ENCODE peak calls at places on chromosomes 3 and 15, in ten cellular contexts. K is colonic mucosa; H is fibroblast of lung; J is breast epithelium; I is hepatocyte; B is CD8-positive, alpha-beta T cell; V is upper lobe of right lung; E is uterus; S is ovary; A is endodermal cell. L is an unnamed sample.
A peak's percentile ranks its signal among the peaks of the same experiment; 100 is the strongest.

GRCh38 chr3:172367205-172368105 is 80.8 kb downstream of the GHSR start:
- DNase-seq in K (no peak), H (peak; percentile 81), J (no peak), I (no peak), B (no peak), V (no peak), E (no peak), S (no peak), A (no peak), L (no peak)

GRCh38 chr3:184629555-184630160 is 68.1 kb downstream of the EPHB3 start:
- DNase-seq in K (no peak), H (no peak), J (no peak), I (no peak), B (no peak), V (no peak), E (no peak), S (no peak), A (peak; percentile 87), L (no peak)

GRCh38 chr15:45670061-45670460 is 35.2 kb downstream of the SQOR start:
- DNase-seq in K (no peak), H (no peak), J (no peak), I (no peak), B (no peak), V (no peak), E (no peak), S (no peak), A (no peak), L (no peak)

GRCh38 chr3:183769453-183769852 is 55.9 kb downstream of the MAP6D1 start:
- DNase-seq in K (no peak), H (no peak), J (no peak), I (no peak), B (no peak), V (no peak), E (no peak), S (no peak), A (no peak), L (no peak)

GRCh38 chr3:140905557-140905956 is 36.1 kb upstream of the SLC25A36 start:
- DNase-seq in K (no peak), H (no peak), J (no peak), I (no peak), B (no peak), V (no peak), E (no peak), S (no peak), A (no peak), L (no peak)

GRCh38 chr15:65286069-65286703 is 497 bp downstream of the PARP16 start:
- DNase-seq in K (peak; percentile 61), H (peak; percentile 38), J (no peak), I (peak; percentile 63), B (no peak), V (no peak), E (no peak), S (peak; percentile 49), A (peak; percentile 90), L (no peak)

GRCh38 chr3:128170866-128171516 is 17.7 kb downstream of the EEFSEC start:
- DNase-seq in K (peak; percentile 51), H (peak; percentile 71), J (peak; percentile 61), I (peak; percentile 86), B (no peak), V (no peak), E (peak; percentile 73), S (peak; percentile 58), A (peak; percentile 68), L (no peak)

GRCh38 chr3:71863563-71864190 is 78.7 kb upstream of the PROK2 start:
- DNase-seq in K (no peak), H (no peak), J (no peak), I (no peak), B (no peak), V (no peak), E (no peak), S (no peak), A (no peak), L (no peak)

GRCh38 chr3:16055606-16056209 is 118.8 kb upstream of the GALNT15 start:
- DNase-seq in K (no peak), H (peak; percentile 70), J (no peak), I (no peak), B (no peak), V (no peak), E (no peak), S (no peak), A (no peak), L (no peak)

GRCh38 chr3:166177130-166177529 is 339.9 kb upstream of the BCHE start:
- DNase-seq in K (no peak), H (peak; percentile 10), J (no peak), I (no peak), B (no peak), V (no peak), E (no peak), S (no peak), A (peak; percentile 38), L (no peak)

GRCh38 chr3:32442766-32443165 is 51.1 kb downstream of the CMTM7 start:
- DNase-seq in K (no peak), H (peak; percentile 55), J (no peak), I (no peak), B (no peak), V (no peak), E (no peak), S (no peak), A (no peak), L (no peak)

GRCh38 chr3:57065588-57065987 is 5.1 kb downstream of the SPATA12 start:
- DNase-seq in K (no peak), H (peak; percentile 89), J (no peak), I (no peak), B (no peak), V (no peak), E (no peak), S (no peak), A (peak; percentile 68), L (no peak)

GRCh38 chr3:10594915-10595314 is 89.5 kb upstream of the ATP2B2 start:
- DNase-seq in K (peak; percentile 36), H (peak; percentile 66), J (no peak), I (peak; percentile 81), B (no peak), V (no peak), E (no peak), S (no peak), A (peak; percentile 97), L (no peak)

GRCh38 chr3:58068126-58068809 is 60.0 kb downstream of the FLNB start:
- DNase-seq in K (no peak), H (no peak), J (no peak), I (peak; percentile 47), B (no peak), V (no peak), E (no peak), S (no peak), A (no peak), L (no peak)

GRCh38 chr3:151210676-151211381 is 7.8 kb upstream of the GPR171 start:
- DNase-seq in K (peak; percentile 45), H (no peak), J (no peak), I (peak; percentile 43), B (no peak), V (no peak), E (no peak), S (no peak), A (no peak), L (no peak)

GRCh38 chr3:151301787-151302186 is 14.8 kb downstream of the GPR87 start:
- DNase-seq in K (no peak), H (peak; percentile 87), J (no peak), I (no peak), B (no peak), V (no peak), E (no peak), S (no peak), A (no peak), L (no peak)

GRCh38 chr15:53808058-53808703 is 48.7 kb upstream of the WDR72 start:
- DNase-seq in K (no peak), H (no peak), J (no peak), I (no peak), B (no peak), V (no peak), E (no peak), S (no peak), A (no peak), L (no peak)

GRCh38 chr15:74317820-74318375 is 49.5 kb downstream of the CYP11A1 start:
- DNase-seq in K (peak; percentile 49), H (peak; percentile 87), J (no peak), I (peak; percentile 70), B (no peak), V (no peak), E (peak; percentile 87), S (peak; percentile 85), A (no peak), L (no peak)

GRCh38 chr15:74319138-74319460 is 48.3 kb downstream of the CYP11A1 start:
- DNase-seq in K (no peak), H (no peak), J (no peak), I (no peak), B (no peak), V (no peak), E (no peak), S (no peak), A (no peak), L (no peak)

GRCh38 chr15:74318376-74319137 is 48.9 kb downstream of the CYP11A1 start:
- DNase-seq in K (no peak), H (no peak), J (no peak), I (no peak), B (no peak), V (no peak), E (peak; percentile 36), S (no peak), A (no peak), L (no peak)

GRCh38 chr15:74320358-74321247 is 46.8 kb downstream of the CYP11A1 start:
- DNase-seq in K (peak; percentile 57), H (no peak), J (no peak), I (peak; percentile 51), B (no peak), V (no peak), E (peak; percentile 72), S (peak; percentile 53), A (peak; percentile 78), L (no peak)

GRCh38 chr15:74319596-74320357 is 47.7 kb downstream of the CYP11A1 start:
- DNase-seq in K (no peak), H (no peak), J (no peak), I (no peak), B (no peak), V (no peak), E (no peak), S (no peak), A (peak; percentile 91), L (no peak)
- H3K27ac ChIP-seq in K (no peak overlapping the region), H (no peak overlapping the region), J (peak overlapping the region; percentile 88), I (peak overlapping the region; percentile 31), B (no peak overlapping the region), V (no peak overlapping the region), E (peak overlapping the region; percentile 68), S (peak overlapping the region; percentile 54), A (peak overlapping the region; percentile 71), L (peak overlapping the region; percentile 64)

GRCh38 chr3:42051384-42052131 is 39.6 kb upstream of the TRAK1 start:
- DNase-seq in K (no peak), H (peak; percentile 41), J (no peak), I (peak; percentile 28), B (no peak), V (no peak), E (no peak), S (no peak), A (no peak), L (no peak)
- H3K4me1 ChIP-seq in K (peaks cover 6% of the 10 kb centered on the region), H (peaks cover 24% of the 10 kb centered on the region), J (no peaks in the 10 kb centered on the region), I (peaks cover 26% of the 10 kb centered on the region), B (peaks cover 3% of the 10 kb centered on the region), V (peaks cover 18% of the 10 kb centered on the region), E (no peaks in the 10 kb centered on the region), S (peaks cover 7% of the 10 kb centered on the region), A (peaks cover 21% of the 10 kb centered on the region), L (peaks cover 34% of the 10 kb centered on the region)

GRCh38 chr15:85048430-85048829 is 66.8 kb downstream of the PDE8A start:
- DNase-seq in K (no peak), H (peak; percentile 60), J (no peak), I (no peak), B (no peak), V (no peak), E (no peak), S (no peak), A (no peak), L (no peak)
- H3K27ac ChIP-seq in K (no peak overlapping the region), H (peak overlapping the region; percentile 64), J (no peak overlapping the region), I (peak overlapping the region; percentile 77), B (no peak overlapping the region), V (no peak overlapping the region), E (no peak overlapping the region), S (peak overlapping the region; percentile 1), A (no peak overlapping the region), L (no peak overlapping the region)

GRCh38 chr15:40106203-40107161 is 2.2 kb downstream of the BMF start:
- DNase-seq in K (peak; percentile 89), H (no peak), J (peak; percentile 77), I (peak; percentile 91), B (no peak), V (peak; percentile 87), E (peak; percentile 81), S (peak; percentile 71), A (peak; percentile 95), L (peak; percentile 85)
- H3K4me1 ChIP-seq in K (peaks cover 47% of the 10 kb centered on the region), H (peaks cover 27% of the 10 kb centered on the region), J (peaks cover 24% of the 10 kb centered on the region), I (peaks cover 63% of the 10 kb centered on the region), B (peaks cover 31% of the 10 kb centered on the region), V (peaks cover 60% of the 10 kb centered on the region), E (peaks cover 29% of the 10 kb centered on the region), S (peaks cover 42% of the 10 kb centered on the region), A (peaks cover 12% of the 10 kb centered on the region), L (peaks cover 78% of the 10 kb centered on the region)